ENCODE peak calls at places on chromosome 20, in four cellular contexts. W is colonic mucosa; Y is CD4-positive, CD25-positive, alpha-beta regulatory T cell; U is adrenal gland. C is an unnamed sample.

GRCh38 chr20:53316221-53316937 is 277.3 kb downstream of the ZNF217 start:
- DNase-seq in W (no peak), U (no peak), Y (no peak), C (no peak)

GRCh38 chr20:11881453-11881852 is 36.2 kb upstream of the BTBD3 start:
- DNase-seq in Y (no peak), W (no peak), U (no peak), C (no peak)

GRCh38 chr20:62893700-62894099 is 32.1 kb upstream of the TCFL5 start:
- DNase-seq in Y (no peak), U (no peak), W (no peak), C (no peak)

GRCh38 chr20:828987-829386 is 4.5 kb upstream of the FAM110A start:
- DNase-seq in W (peak; percentile 16), U (peak; percentile 7), Y (no peak), C (no peak)

GRCh38 chr20:7708782-7709181 is 231.5 kb downstream of the HAO1 start:
- DNase-seq in Y (no peak), U (no peak), W (no peak), C (no peak)

GRCh38 chr20:59972037-59972801 is 14.0 kb downstream of the CDH26 start:
- DNase-seq in U (no peak), Y (no peak), W (peak; percentile 34), C (no peak)

GRCh38 chr20:25514747-25515340 is 70.5 kb downstream of the NINL start:
- DNase-seq in U (no peak), Y (no peak), W (no peak), C (no peak)

GRCh38 chr20:9256359-9256758 is 187.5 kb downstream of the PLCB4 start:
- DNase-seq in U (no peak), Y (no peak), W (no peak), C (no peak)

GRCh38 chr20:12762725-12763124 is 246.0 kb upstream of the SPTLC3 start:
- DNase-seq in U (no peak), Y (no peak), W (no peak), C (no peak)

GRCh38 chr20:32465092-32465900 is 107.2 kb downstream of the ASXL1 start:
- DNase-seq in W (peak; percentile 91), Y (no peak), U (peak; percentile 65), C (no peak)

GRCh38 chr20:58511364-58511763 is 3.8 kb downstream of the APCDD1L start:
- DNase-seq in W (no peak), Y (no peak), U (no peak), C (no peak)

GRCh38 chr20:62535282-62535811 is 59.6 kb upstream of the GATA5 start:
- DNase-seq in U (no peak), W (no peak), Y (no peak), C (no peak)

GRCh38 chr20:9319687-9320384 is 194.6 kb upstream of the LAMP5 start:
- DNase-seq in Y (no peak), W (no peak), U (no peak), C (no peak)

GRCh38 chr20:41006936-41007871 is 21.4 kb upstream of the TOP1 start:
- DNase-seq in Y (no peak), W (no peak), U (no peak), C (no peak)

GRCh38 chr20:32062776-32063170 is 10.7 kb downstream of the HCK start:
- DNase-seq in Y (no peak), U (peak; percentile 29), W (peak; percentile 33), C (no peak)

GRCh38 chr20:58469500-58470129 is 45.6 kb downstream of the APCDD1L start:
- DNase-seq in Y (no peak), U (no peak), W (no peak), C (no peak)

GRCh38 chr20:41426976-41427375 is 60.4 kb upstream of the EMILIN3 start:
- DNase-seq in U (no peak), Y (no peak), W (no peak), C (no peak)

GRCh38 chr20:44211177-44212039 is 837 bp upstream of the OSER1 start:
- DNase-seq in Y (peak; percentile 22), W (peak; percentile 55), U (no peak), C (no peak)

GRCh38 chr20:34375977-34376430 is 12.9 kb downstream of the ITCH start:
- DNase-seq in U (no peak), W (no peak), Y (no peak), C (no peak)

GRCh38 chr20:56274156-56274555 is 25.6 kb downstream of the MC3R start:
- DNase-seq in U (no peak), Y (no peak), W (no peak), C (no peak)

GRCh38 chr20:56271974-56272373 is 23.4 kb downstream of the MC3R start:
- DNase-seq in U (no peak), W (no peak), Y (no peak), C (no peak)

GRCh38 chr20:56273491-56273890 is 25.0 kb downstream of the MC3R start:
- DNase-seq in Y (no peak), W (no peak), U (no peak), C (no peak)

GRCh38 chr20:56268536-56268935 is 20.0 kb downstream of the MC3R start:
- DNase-seq in U (no peak), W (no peak), Y (no peak), C (no peak)
- H3K9me3 ChIP-seq in U (no peaks in the 10 kb centered on the region), W (no peaks in the 10 kb centered on the region), Y (no peaks in the 10 kb centered on the region), C (no peaks in the 10 kb centered on the region)

GRCh38 chr20:64258071-64258823 is 2.7 kb downstream of the PCMTD2 start:
- DNase-seq in W (no peak), Y (no peak), U (no peak), C (no peak)
- H3K4me3 ChIP-seq in W (no peak overlapping the region), Y (peak overlapping the region; percentile 81), U (no peak overlapping the region), C (no peak overlapping the region)

GRCh38 chr20:36373089-36373488 is 67.0 kb downstream of the DLGAP4 start:
- DNase-seq in Y (no peak), W (no peak), U (no peak), C (no peak)
- H3K9me3 ChIP-seq in Y (no peaks in the 10 kb centered on the region), W (no peaks in the 10 kb centered on the region), U (no peaks in the 10 kb centered on the region), C (no peaks in the 10 kb centered on the region)

GRCh38 chr20:20452254-20452676 is 84.4 kb downstream of the INSM1 start:
- DNase-seq in U (peak; percentile 35), W (peak; percentile 26), Y (peak; percentile 45), C (peak; percentile 39)
- H3K4me3 ChIP-seq in U (no peak overlapping the region), W (no peak overlapping the region), Y (peak overlapping the region; percentile 69), C (peak overlapping the region; percentile 32)

GRCh38 chr20:22720206-22720605 is 135.8 kb upstream of the FOXA2 start:
- DNase-seq in Y (no peak), W (no peak), U (no peak), C (no peak)
- H3K9me3 ChIP-seq in Y (no peaks in the 10 kb centered on the region), W (no peaks in the 10 kb centered on the region), U (no peaks in the 10 kb centered on the region), C (no peaks in the 10 kb centered on the region)

DNA sequence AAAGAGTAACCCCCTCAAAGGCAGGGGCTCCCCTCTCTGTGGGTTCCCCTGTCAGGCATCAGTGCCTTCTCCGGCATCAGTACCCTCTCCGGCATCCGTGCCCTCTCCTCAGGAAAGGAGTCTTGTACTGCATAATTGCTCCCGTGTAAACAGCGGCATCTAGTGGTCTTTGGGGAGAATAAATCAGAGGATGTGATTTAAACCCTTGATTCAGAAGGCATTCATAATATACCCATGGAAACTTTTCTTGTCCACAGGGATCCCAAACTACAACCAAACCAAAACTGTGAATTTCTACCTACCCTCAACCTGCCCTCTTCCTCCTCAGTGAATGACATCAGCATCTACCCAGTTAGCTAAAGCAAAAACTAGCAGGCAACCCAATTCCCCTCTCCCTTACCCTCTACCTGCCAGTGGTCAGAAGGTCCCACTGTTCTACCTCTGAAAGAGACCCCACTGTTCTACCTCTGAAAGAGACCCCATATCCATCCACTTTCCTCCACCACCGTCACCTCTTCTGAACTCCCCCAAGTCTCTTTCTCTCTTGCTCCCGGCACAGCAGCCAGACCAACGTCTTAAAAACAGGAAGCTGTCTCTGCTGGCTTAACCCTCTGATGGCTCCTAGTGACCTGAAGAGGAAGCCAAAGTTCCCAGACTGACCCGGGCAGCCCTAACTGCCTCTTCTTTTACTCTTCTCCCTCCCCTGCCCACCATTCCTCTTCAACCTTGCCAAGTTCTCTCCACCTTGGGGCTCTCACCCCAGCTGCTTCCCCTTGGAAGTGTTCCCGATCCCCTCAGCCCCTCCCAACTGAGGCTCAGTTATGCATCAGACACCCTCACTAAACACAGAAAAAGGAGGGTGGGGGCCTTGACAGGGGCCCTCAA is 27.2 kb downstream of the UBE2V1 start:
- DNase-seq in W (peak; percentile 52), Y (peak; percentile 48), U (no peak), C (no peak)
- H3K4me3 ChIP-seq in W (no peak overlapping the region), Y (peak overlapping the region; percentile 87), U (peak overlapping the region; percentile 39), C (peak overlapping the region; percentile 44)

GRCh38 chr20:51306521-51307358 is 235.8 kb downstream of the NFATC2 start:
- DNase-seq in W (peak; percentile 73), Y (peak; percentile 54), U (peak; percentile 74), C (peak; percentile 56)

GRCh38 chr20:51306081-51306480 is 236.4 kb downstream of the NFATC2 start:
- DNase-seq in W (no peak), U (no peak), Y (no peak), C (no peak)

GRCh38 chr20:51303731-51304670 is 238.5 kb downstream of the NFATC2 start:
- DNase-seq in W (no peak), U (no peak), Y (no peak), C (no peak)

GRCh38 chr20:51309128-51309527 is 233.4 kb downstream of the NFATC2 start:
- DNase-seq in Y (no peak), W (no peak), U (no peak), C (no peak)

GRCh38 chr20:51305316-51306052 is 237.0 kb downstream of the NFATC2 start:
- DNase-seq in U (no peak), Y (no peak), W (no peak), C (no peak)
- H3K9me3 ChIP-seq in U (no peaks in the 10 kb centered on the region), Y (no peaks in the 10 kb centered on the region), W (no peaks in the 10 kb centered on the region), C (no peaks in the 10 kb centered on the region)

C was measured in CD8-positive, alpha-beta memory T cell.